ENCODE peak calls at places on chromosome 5, in four cellular contexts. T is HEK293T, F is WTC11, U is K562. Y is an unnamed sample.

GRCh38 chr5:17808566-17808965 is 174.3 kb downstream of the TAF11L14 start:
- DNase-seq in T (no peak), U (no peak), F (no peak), Y (no peak)

GRCh38 chr5:57749396-57749795 is 266.8 kb upstream of the ACTBL2 start:
- DNase-seq in F (no peak), U (no peak), T (no peak), Y (no peak)

GRCh38 chr5:158127536-158127935 is 268.6 kb upstream of the CLINT1 start:
- DNase-seq in F (no peak), T (no peak), U (no peak), Y (no peak)

GRCh38 chr5:73902327-73903051 is 276.5 kb downstream of the ARHGEF28 start:
- DNase-seq in F (no peak), T (peak), U (peak), Y (peak)

GRCh38 chr5:8720476-8720875 is 825.4 kb downstream of the SEMA5A start:
- DNase-seq in F (no peak), U (no peak), T (no peak), Y (no peak)

GRCh38 chr5:92906798-92907380 is 674.1 kb downstream of the NR2F1-AS1 start:
- DNase-seq in F (no peak), T (no peak), U (no peak), Y (peak)

GRCh38 chr5:130687085-130687733 is 477.8 kb downstream of the HINT1 start:
- DNase-seq in F (no peak), T (no peak), U (no peak), Y (no peak)

GRCh38 chr5:176711883-176712282 is 64.6 kb downstream of the TSPAN17 start:
- DNase-seq in T (no peak), F (no peak), U (no peak), Y (no peak)

GRCh38 chr5:95709967-95710650 is 21.0 kb upstream of the RHOBTB3 start:
- DNase-seq in T (no peak), F (peak), U (peak), Y (peak)

GRCh38 chr5:135830384-135831275 is 3.8 kb upstream of the SLC25A48 start:
- DNase-seq in T (no peak), F (no peak), U (no peak), Y (no peak)

GRCh38 chr5:135828793-135829150 is 5.7 kb upstream of the SLC25A48 start:
- DNase-seq in U (no peak), T (no peak), F (no peak), Y (no peak)

GRCh38 chr5:135827965-135828792 is 6.3 kb upstream of the SLC25A48 start:
- DNase-seq in F (no peak), T (no peak), U (no peak), Y (no peak)

GRCh38 chr5:135829179-135829578 is 5.3 kb upstream of the SLC25A48 start:
- DNase-seq in T (no peak), U (no peak), F (no peak), Y (no peak)

DNA sequence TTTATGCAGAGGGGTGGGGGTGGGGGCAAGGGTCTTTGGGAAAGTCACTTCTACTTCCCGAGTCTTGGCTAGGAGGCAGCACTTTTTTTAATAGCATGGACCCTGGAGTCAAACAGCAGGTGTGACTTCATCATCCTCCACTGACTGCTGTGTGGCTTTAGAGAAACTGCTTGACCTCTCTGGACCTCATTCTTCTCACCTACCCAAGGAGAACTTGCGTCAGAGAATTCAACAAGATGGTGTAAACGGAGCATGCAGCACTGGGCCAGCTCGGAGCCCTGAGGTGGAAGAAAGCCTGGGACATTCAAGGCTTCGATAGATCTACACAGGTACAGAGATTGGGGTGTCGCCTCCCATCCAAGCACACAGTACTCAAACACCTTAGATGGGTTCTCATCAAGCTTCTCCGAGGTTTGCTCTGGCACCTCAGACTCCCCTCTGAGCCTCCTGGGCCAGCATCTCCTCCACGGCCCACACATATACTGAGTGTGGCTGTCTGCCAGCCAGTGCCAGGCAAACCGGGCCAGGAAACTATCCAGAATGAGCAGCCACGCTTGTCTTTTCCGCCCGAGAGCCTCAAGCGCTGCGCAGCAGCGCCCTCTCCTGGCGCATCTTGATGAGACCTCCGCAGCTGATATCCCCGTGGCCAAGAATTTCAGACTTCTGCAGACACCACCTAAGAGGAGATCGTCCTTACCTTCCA is 4.6 kb upstream of the SLC25A48 start:
- DNase-seq in F (peak), U (peak), T (peak), Y (peak)
- TF ChIP-seq ELF4 in F (no peak), U (no peak), T (no peak), Y (no peak)

DNA sequence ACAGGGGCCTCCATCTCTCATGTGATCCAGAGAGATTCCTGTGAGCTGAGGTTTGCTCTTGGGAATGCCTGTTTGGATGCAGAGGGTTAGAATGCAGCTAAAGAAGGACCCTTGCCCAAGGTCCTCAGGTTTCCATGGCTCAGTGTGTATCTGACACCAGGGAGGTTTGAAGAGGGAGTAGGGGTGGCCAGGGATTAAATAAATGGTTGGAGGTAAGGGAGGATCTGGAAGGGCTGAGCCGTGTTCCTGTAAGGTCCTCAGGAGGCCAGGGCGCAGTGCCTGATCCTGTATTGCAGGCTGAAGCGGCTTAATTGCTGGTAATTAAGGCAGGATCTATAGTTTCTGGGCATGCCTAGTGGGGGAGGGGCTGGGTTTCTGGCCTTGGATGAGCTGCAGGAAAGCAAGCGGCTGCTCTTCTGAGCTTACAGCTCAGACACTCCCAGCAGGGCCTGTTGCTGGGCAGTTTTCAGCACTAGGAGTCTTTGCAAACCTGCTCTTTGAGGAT is 41.5 kb upstream of the MAP1B start:
- DNase-seq in F (peak), T (peak), U (no peak), Y (no peak)
- TF ChIP-seq ELF4 in F (no peak), T (no peak), U (no peak), Y (no peak)

DNA sequence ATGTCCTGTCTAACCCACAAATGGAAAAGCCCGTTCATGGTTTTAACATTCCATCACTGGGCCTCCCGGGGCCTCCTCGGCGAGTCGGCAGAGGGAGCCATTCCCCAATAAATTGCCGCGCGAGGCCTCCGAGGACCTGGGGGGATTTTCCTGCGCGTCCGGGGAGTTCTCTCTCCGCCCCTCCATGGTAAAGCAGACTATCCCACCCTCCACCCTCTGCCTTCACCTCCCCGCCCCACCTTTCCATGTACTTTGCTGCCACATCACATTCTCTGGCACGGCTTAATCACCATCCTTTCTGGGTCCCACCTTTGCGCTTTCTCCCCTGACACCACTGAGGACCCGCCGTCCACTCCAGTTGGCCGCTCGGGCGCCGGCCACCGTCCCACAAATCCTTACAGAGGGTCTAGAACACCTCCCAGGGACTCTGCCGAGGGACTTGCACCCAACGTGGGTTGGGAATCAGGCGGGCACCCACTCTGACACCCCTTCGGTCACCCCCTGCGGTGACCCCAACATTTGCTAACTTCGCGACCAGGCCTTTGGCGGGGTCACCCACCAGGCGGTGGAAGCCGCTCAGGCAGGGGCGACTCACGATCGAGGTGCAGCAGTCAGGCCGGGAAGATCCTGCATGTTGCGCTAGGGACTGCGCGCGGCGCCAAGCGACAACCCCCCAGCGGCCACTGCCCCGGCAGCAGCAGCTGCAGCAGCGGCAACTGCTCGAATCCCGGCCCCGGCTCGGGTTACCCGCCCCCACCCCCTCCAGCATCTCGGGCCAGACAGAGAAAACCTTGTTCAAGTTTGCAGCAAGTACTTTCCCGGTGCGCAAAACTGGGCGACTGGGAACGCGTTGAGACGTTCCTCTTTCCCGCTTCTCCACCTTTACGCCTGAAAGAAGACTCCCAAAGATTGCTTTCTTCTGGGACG is at the start of gene MEGF10:
- DNase-seq in F (peak), U (peak), T (peak), Y (peak)
- TF ChIP-seq ELF4 in F (no peak), U (no peak), T (no peak), Y (no peak)

GRCh38 chr5:143033535-143034260 is 263.5 kb downstream of the ARHGAP26 start:
- DNase-seq in F (no peak), U (no peak), T (no peak), Y (no peak)
- TF ChIP-seq ELF4 in F (no peak), U (no peak), T (no peak), Y (no peak)

DNA sequence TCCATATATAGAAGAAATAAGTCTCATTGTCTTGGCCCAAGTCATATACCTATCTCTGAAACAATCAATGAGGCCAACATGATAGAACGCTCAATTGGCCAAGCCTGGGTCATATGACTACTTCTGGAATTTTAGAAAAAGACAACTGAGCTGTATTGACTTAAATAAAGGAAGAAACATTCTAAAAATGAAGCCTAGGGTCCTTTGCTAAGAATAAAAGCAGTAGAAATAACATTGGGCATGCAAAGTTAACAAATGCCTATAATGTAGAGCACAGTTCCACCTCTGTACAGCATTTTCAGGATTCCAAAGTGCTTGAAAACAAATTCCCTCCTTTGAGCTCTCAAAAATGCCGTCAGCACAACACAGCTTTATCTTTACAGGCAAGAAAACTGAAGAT is 391.8 kb downstream of the PRELID2 start:
- DNase-seq in U (no peak), T (no peak), F (no peak), Y (no peak)
- TF ChIP-seq ELF4 in U (no peak), T (no peak), F (no peak), Y (no peak)

Y was measured in HepG2.